ENCODE peak calls at places on chromosome X, in seven cellular contexts. X is anterior cingulate cortex; U is activated T-cell treated with anti-CD3 and anti-CD28 coated beads, Interleukin-2, amount 50 U/mL, for 72 hours; L is stomach; C is epithelial cell of prostate; R is AG09319; O is effector CD4-positive, alpha-beta T cell. F is an unnamed sample.
A peak's percentile ranks its signal among the peaks of the same experiment; 100 is the strongest.

GRCh38 chrX:155263854-155264628 is at the start of gene RAB39B:
- DNase-seq in L (peak; percentile 43), C (peak; percentile 3), U (peak; percentile 72), X (peak; percentile 32), O (peak; percentile 56), R (peak; percentile 10), F (peak; percentile 35)

GRCh38 chrX:53091354-53091753 is 2.6 kb upstream of the KANTR start:
- DNase-seq in U (no peak), O (no peak), X (no peak), C (no peak), L (no peak), R (no peak), F (no peak)

GRCh38 chrX:150704030-150704613 is 10.9 kb downstream of the MTMR1 start:
- DNase-seq in X (no peak), U (peak; percentile 30), R (no peak), C (peak; percentile 36), O (no peak), L (no peak), F (no peak)

GRCh38 chrX:8971116-8971515 is 62.8 kb downstream of the FAM9B start:
- DNase-seq in R (peak; percentile 11), L (no peak), C (no peak), X (no peak), O (no peak), U (no peak), F (no peak)

GRCh38 chrX:8724176-8724757 is 7.7 kb downstream of the ANOS1 start:
- DNase-seq in O (no peak), X (no peak), C (no peak), U (no peak), R (no peak), L (no peak), F (no peak)

GRCh38 chrX:45295587-45295986 is 94.9 kb upstream of the DIPK2B start:
- DNase-seq in U (no peak), X (no peak), O (no peak), C (peak; percentile 6), L (no peak), R (peak; percentile 7), F (no peak)

GRCh38 chrX:47581731-47582647 is at the start of gene TIMP1:
- DNase-seq in O (peak; percentile 61), C (peak; percentile 57), L (peak; percentile 71), X (peak; percentile 31), R (peak; percentile 78), U (peak; percentile 82), F (peak; percentile 37)

GRCh38 chrX:67872958-67873357 is 329.1 kb downstream of the AR start:
- DNase-seq in L (no peak), U (no peak), R (no peak), O (no peak), X (no peak), C (no peak), F (no peak)

GRCh38 chrX:72123471-72124185 is 8.1 kb downstream of the RTL5 start:
- DNase-seq in C (no peak), R (no peak), U (no peak), O (no peak), X (no peak), L (no peak), F (no peak)

GRCh38 chrX:14027031-14027430 is 2.7 kb downstream of the GEMIN8 start:
- DNase-seq in U (no peak), L (no peak), R (no peak), X (peak; percentile 21), O (no peak), C (peak; percentile 24), F (no peak)

GRCh38 chrX:50618788-50619558 is 148.3 kb upstream of the DGKK start:
- DNase-seq in U (no peak), R (no peak), O (no peak), X (no peak), L (no peak), C (no peak), F (no peak)

GRCh38 chrX:111199505-111199904 is 70.8 kb downstream of the CAPN6 start:
- DNase-seq in L (no peak), U (no peak), X (no peak), O (no peak), R (no peak), C (no peak), F (no peak)

GRCh38 chrX:67922950-67923349 is 379.1 kb downstream of the AR start:
- DNase-seq in O (no peak), X (no peak), U (no peak), C (no peak), L (no peak), R (no peak), F (no peak)

GRCh38 chrX:15336023-15336413 is 695 bp upstream of the PIGA start:
- DNase-seq in X (peak; percentile 1), C (peak; percentile 67), U (peak; percentile 53), L (no peak), R (no peak), O (peak; percentile 51), F (peak; percentile 36)

GRCh38 chrX:6778547-6779231 is 243.8 kb upstream of the VCX3A start:
- DNase-seq in C (no peak), X (peak; percentile 23), U (no peak), O (no peak), R (no peak), L (no peak), F (no peak)

GRCh38 chrX:101206471-101206870 is 13.1 kb upstream of the DRP2 start:
- DNase-seq in C (no peak), X (no peak), O (no peak), U (no peak), L (no peak), R (no peak), F (no peak)

GRCh38 chrX:132955710-132956109 is 2.7 kb downstream of the HS6ST2 start:
- DNase-seq in U (no peak), O (no peak), X (no peak), L (no peak), C (no peak), R (no peak), F (no peak)

GRCh38 chrX:22383988-22384387 is 111.3 kb downstream of the CBLL2 start:
- DNase-seq in C (no peak), U (no peak), X (no peak), R (no peak), L (no peak), O (no peak), F (no peak)

GRCh38 chrX:115573172-115573571 is 12.2 kb downstream of the PLS3 start:
- DNase-seq in O (no peak), U (no peak), R (no peak), X (no peak), C (no peak), L (no peak), F (no peak)

GRCh38 chrX:138001219-138001618 is 435.3 kb downstream of the ZIC3 start:
- DNase-seq in L (no peak), R (no peak), C (no peak), U (no peak), O (no peak), X (no peak), F (no peak)

GRCh38 chrX:46758163-46758955 is 559 bp downstream of the SLC9A7 start:
- DNase-seq in L (no peak), C (no peak), O (no peak), U (peak; percentile 5), R (no peak), X (no peak), F (no peak)

GRCh38 chrX:68454476-68455150 is 21.3 kb upstream of the OPHN1 start:
- DNase-seq in R (no peak), C (no peak), U (no peak), O (no peak), L (no peak), X (no peak), F (no peak)

GRCh38 chrX:23435108-23435507 is 100.5 kb downstream of the PTCHD1 start:
- DNase-seq in U (no peak), X (no peak), C (no peak), O (no peak), L (no peak), R (no peak), F (no peak)

GRCh38 chrX:39689374-39690104 is 408.2 kb downstream of the BCOR start:
- DNase-seq in C (no peak), O (no peak), X (no peak), L (no peak), R (no peak), U (no peak), F (no peak)

GRCh38 chrX:116267511-116268040 is 97.0 kb downstream of the AGTR2 start:
- DNase-seq in O (no peak), C (no peak), X (no peak), U (no peak), R (no peak), L (no peak), F (no peak)

GRCh38 chrX:46330513-46330912 is 214.7 kb downstream of the ZNF674 start:
- DNase-seq in L (no peak), R (no peak), X (no peak), O (no peak), C (no peak), U (no peak), F (no peak)

F was measured in effector CD8-positive, alpha-beta T cell.